ENCODE peak calls at places on chromosomes 4 and X, in six cellular contexts. A, X, N, Y, H and U are unnamed samples. For H3K4me1, the result is how much of the 10 kb centered on the place peaks cover.

GRCh38 chr4:40744218-40744617 is 5.5 kb upstream of the NSUN7 start:
- DNase-seq in N (no peak), X (no peak), Y (no peak), A (no peak), H (no peak), U (no peak)

GRCh38 chrX:74111245-74111644 is 192.7 kb upstream of the ZCCHC13 start:
- DNase-seq in Y (no peak), X (no peak), A (no peak), H (no peak), N (no peak), U (no peak)

GRCh38 chr4:76011700-76012387 is 4.5 kb upstream of the CXCL9 start:
- DNase-seq in X (peak), N (peak), A (peak), H (peak), Y (no peak), U (peak)

GRCh38 chr4:40214038-40214437 is 17.2 kb downstream of the RHOH start:
- DNase-seq in X (no peak), H (no peak), A (no peak), Y (no peak), N (no peak), U (no peak)

GRCh38 chrX:133249659-133250058 is 31.5 kb upstream of the TFDP3 start:
- DNase-seq in X (no peak), H (peak), Y (no peak), A (no peak), N (no peak), U (peak)

GRCh38 chr4:43778187-43778915 is 670.3 kb downstream of the KCTD8 start:
- DNase-seq in A (no peak), Y (no peak), X (no peak), H (no peak), N (no peak), U (no peak)

GRCh38 chrX:136170109-136170800 is 22.9 kb downstream of the FHL1 start:
- DNase-seq in H (no peak), Y (no peak), A (no peak), X (peak), N (no peak), U (peak)

GRCh38 chrX:72676465-72676864 is 37.6 kb downstream of the PHKA1 start:
- DNase-seq in A (no peak), Y (no peak), N (no peak), H (peak), X (no peak), U (no peak)

GRCh38 chr4:113539408-113539807 is 222.1 kb downstream of the CAMK2D start:
- DNase-seq in Y (no peak), N (no peak), A (no peak), X (no peak), H (peak), U (peak)

GRCh38 chrX:125826080-125826479 is 340.0 kb downstream of the DCAF12L2 start:
- DNase-seq in A (no peak), H (no peak), X (no peak), N (no peak), Y (no peak), U (no peak)

GRCh38 chr4:121736735-121737351 is 28.1 kb downstream of the SMIM43 start:
- DNase-seq in H (peak), Y (no peak), N (no peak), X (no peak), A (no peak), U (peak)

GRCh38 chrX:46278591-46278990 is 266.6 kb downstream of the ZNF674 start:
- DNase-seq in X (no peak), A (no peak), Y (no peak), H (no peak), N (no peak), U (no peak)

GRCh38 chrX:68998716-68999115 is 166.5 kb downstream of the PJA1 start:
- DNase-seq in H (peak), X (no peak), N (no peak), Y (no peak), A (no peak), U (no peak)

GRCh38 chr4:12889054-12889453 is 595.1 kb downstream of the RAB28 start:
- DNase-seq in X (no peak), Y (no peak), N (no peak), H (no peak), A (peak), U (no peak)

GRCh38 chr4:6022607-6023288 is 4.5 kb upstream of the C4orf50 start:
- DNase-seq in A (no peak), N (no peak), Y (no peak), X (no peak), H (no peak), U (no peak)

GRCh38 chrX:136867518-136867917 is 13.0 kb downstream of the RBMX start:
- DNase-seq in N (no peak), X (no peak), A (no peak), H (no peak), Y (no peak), U (no peak)

GRCh38 chr4:10102981-10103330 is 13.6 kb downstream of the WDR1 start:
- DNase-seq in H (no peak), A (no peak), N (no peak), X (no peak), Y (no peak), U (no peak)

GRCh38 chrX:53682885-53683555 is 3.5 kb downstream of the HUWE1 start:
- DNase-seq in N (no peak), Y (no peak), H (peak), A (no peak), X (no peak), U (peak)

GRCh38 chrX:57596109-57596870 is 4.5 kb downstream of the ZXDB start:
- DNase-seq in N (no peak), A (no peak), X (no peak), Y (no peak), H (peak), U (no peak)

GRCh38 chr4:70868778-70869177 is 29.1 kb upstream of the GRSF1 start:
- DNase-seq in Y (no peak), H (no peak), N (no peak), A (no peak), X (no peak), U (no peak)

GRCh38 chr4:30714408-30715031 is 5.6 kb upstream of the PCDH7 start:
- DNase-seq in Y (no peak), A (no peak), H (peak), N (no peak), X (peak), U (peak)

GRCh38 chr4:115090483-115091075 is 22.8 kb downstream of the NDST4 start:
- DNase-seq in H (peak), N (no peak), A (no peak), X (no peak), Y (no peak), U (peak)

GRCh38 chr4:91826186-91826585 is 477.6 kb upstream of the GRID2 start:
- DNase-seq in X (no peak), A (no peak), N (no peak), H (peak), Y (no peak), U (peak)

GRCh38 chrX:1222511-1223252 is 10.2 kb upstream of the CRLF2 start:
- DNase-seq in A (no peak), H (peak), N (no peak), X (no peak), Y (no peak), U (peak)

GRCh38 chr4:101014417-101014816 is 332.9 kb downstream of the PPP3CA start:
- DNase-seq in H (no peak), N (no peak), Y (no peak), X (no peak), A (no peak), U (no peak)

GRCh38 chr4:2790583-2791517 is 2.0 kb upstream of the SH3BP2 start:
- DNase-seq in X (peak), A (peak), N (peak), H (no peak), Y (peak), U (no peak)

GRCh38 chr4:2788532-2789103 is 4.3 kb upstream of the SH3BP2 start:
- DNase-seq in Y (peak), N (peak), H (no peak), A (peak), X (peak), U (peak)

GRCh38 chr4:2789351-2789750 is 3.5 kb upstream of the SH3BP2 start:
- DNase-seq in X (no peak), N (no peak), H (no peak), Y (peak), A (no peak), U (no peak)

GRCh38 chr4:2791518-2792395 is 1.1 kb upstream of the SH3BP2 start:
- DNase-seq in A (peak), X (peak), Y (peak), N (peak), H (no peak), U (no peak)

GRCh38 chr4:2789801-2790582 is 2.9 kb upstream of the SH3BP2 start:
- DNase-seq in Y (peak), A (no peak), X (no peak), H (no peak), N (peak), U (no peak)
- H3K4me1 ChIP-seq in Y (half or more), A (under half), X (under half), H (under half), N (half or more), U (under half)

GRCh38 chrX:154354516-154354915 is 19.9 kb downstream of the FLNA start:
- DNase-seq in Y (no peak), H (no peak), X (peak), A (no peak), N (no peak), U (no peak)
- H3K4me1 ChIP-seq in Y (under half), H (under half), X (under half), A (under half), N (under half), U (under half)

DNA sequence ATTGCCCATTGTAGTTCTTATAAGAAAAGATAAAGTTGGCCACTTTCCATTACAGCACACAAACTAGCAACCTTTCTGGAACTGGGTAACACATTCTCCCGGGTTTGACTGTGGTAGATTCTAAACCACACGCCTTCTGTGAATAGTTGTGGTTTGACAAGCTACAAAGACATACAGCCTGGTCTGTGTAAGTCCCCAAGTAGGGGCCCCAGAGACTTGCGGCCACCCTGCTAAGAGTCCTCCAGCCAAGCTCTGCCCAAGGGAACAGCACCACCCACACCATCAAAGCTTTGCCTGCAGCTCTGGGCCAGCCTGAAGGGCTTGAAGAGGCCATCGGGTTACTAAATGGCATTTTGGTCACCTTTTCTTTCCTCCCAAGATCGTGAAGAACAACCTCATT is 203.4 kb downstream of the MAML3 start:
- DNase-seq in N (no peak), X (no peak), H (no peak), Y (peak), A (no peak), U (no peak)
- H3K4me1 ChIP-seq in N (under half), X (under half), H (under half), Y (under half), A (under half), U (under half)

DNA sequence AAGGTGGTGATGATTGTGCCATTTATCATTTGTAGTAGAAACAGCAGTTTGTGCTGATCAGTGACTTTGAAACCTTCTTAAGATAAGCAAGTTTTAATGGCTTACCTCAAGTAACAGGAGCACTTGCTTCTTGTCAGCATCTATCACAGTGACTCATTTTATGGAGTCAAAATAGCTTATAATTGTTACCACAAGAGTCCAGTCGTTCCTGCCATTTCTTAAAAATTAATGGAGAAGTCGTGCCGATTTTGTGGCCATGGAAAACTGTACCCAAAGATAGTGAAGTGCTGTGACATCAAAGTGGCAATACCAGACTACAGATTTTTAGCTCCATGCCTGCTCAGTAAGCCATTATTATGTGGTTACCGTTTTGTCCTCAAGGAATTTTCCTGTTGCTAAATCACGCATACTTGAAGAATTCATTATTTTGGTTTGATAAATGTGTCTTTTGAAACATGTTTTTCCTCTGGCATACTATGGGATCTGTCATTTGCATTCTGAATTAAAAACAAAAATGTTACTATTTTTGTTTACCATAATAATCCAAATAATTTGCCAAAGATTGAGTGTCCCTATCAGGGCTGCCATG is 129.9 kb downstream of the CBR4 start:
- DNase-seq in H (peak), N (no peak), X (no peak), Y (no peak), A (no peak), U (peak)
- H3K4me1 ChIP-seq in H (under half), N (half or more), X (under half), Y (half or more), A (under half), U (half or more)

DNA sequence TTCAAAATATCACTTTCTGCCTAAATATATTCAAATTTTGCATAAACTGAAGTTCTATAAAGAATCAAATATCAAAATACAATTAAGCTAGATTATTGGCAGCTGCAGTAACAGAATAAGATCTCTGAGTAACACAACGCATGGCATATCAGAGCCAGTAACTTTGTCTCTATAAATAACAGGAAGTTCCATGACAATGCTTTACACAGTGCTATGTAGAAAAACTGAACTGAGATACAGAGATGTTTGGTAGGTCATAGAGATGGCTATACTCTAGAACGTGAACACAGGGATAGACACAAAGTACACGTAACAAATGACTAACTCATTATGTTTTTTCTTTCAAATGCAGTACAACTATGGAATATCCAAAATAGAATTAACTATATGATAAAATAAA is 18.2 kb downstream of the UBE2D3 start:
- DNase-seq in N (no peak), Y (no peak), X (no peak), A (no peak), H (no peak), U (no peak)
- H3K4me1 ChIP-seq in N (half or more), Y (half or more), X (under half), A (under half), H (under half), U (half or more)

DNA sequence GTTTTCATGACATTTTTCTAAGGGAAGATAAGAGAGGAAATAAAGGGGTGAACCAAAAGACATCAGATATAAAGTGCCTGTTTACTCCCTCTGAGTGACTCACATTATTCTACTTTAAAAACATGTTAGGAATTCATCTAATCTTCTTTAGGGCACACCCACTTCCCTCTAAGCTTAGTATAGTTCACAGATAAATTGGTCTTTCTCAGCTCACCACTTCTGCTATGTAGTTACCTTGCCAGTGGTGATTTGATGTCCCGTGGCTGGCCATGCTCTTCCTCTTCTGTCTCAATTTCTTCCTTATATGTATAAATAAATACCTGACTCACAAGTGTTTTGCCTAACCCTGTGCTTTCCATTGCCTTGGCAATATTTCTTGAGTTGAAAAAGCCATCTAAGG is 96.8 kb downstream of the PDLIM5 start:
- DNase-seq in N (no peak), H (peak), A (no peak), Y (no peak), X (peak), U (peak)
- H3K4me1 ChIP-seq in N (half or more), H (half or more), A (under half), Y (under half), X (under half), U (under half)

DNA sequence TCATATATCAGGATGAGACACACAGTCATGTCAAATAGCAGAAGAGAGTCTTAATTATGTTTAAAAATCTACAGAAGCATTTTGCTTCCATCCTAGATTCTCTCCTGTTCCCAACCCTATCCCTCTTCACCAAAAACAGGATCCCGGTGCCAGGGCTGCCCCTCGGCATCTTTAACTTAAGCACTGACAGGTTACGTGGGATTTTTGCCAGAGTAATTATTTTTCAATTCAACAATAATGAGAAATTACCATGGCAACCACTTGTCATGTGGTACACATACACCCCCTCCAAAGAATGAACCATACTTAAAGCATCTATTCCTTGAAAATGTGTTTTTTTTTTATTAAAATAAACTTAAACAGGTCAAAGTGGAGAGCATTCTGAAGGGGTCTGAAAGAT is 130.6 kb downstream of the LDB2 start:
- DNase-seq in A (no peak), Y (no peak), N (no peak), H (no peak), X (no peak), U (no peak)
- H3K4me1 ChIP-seq in A (under half), Y (under half), N (under half), H (under half), X (under half), U (under half)

GRCh38 chr4:7649741-7650531 is 215.2 kb upstream of the PSAPL1 start:
- DNase-seq in N (no peak), X (no peak), H (peak), A (peak), Y (peak), U (peak)

GRCh38 chr4:7651461-7651921 is 216.8 kb upstream of the PSAPL1 start:
- DNase-seq in N (no peak), Y (peak), H (no peak), A (no peak), X (peak), U (no peak)

GRCh38 chr4:7649411-7649740 is 214.6 kb upstream of the PSAPL1 start:
- DNase-seq in A (no peak), X (no peak), H (no peak), N (no peak), Y (peak), U (no peak)

GRCh38 chr4:7652006-7652405 is 217.3 kb upstream of the PSAPL1 start:
- DNase-seq in H (no peak), A (no peak), N (no peak), Y (peak), X (no peak), U (no peak)

GRCh38 chr4:7650606-7651400 is 216.1 kb upstream of the PSAPL1 start:
- DNase-seq in A (peak), X (no peak), N (no peak), H (peak), Y (peak), U (no peak)
- H3K4me1 ChIP-seq in A (under half), X (under half), N (under half), H (under half), Y (under half), U (under half)

GRCh38 chr4:24513718-24514117 is 70.6 kb downstream of the DHX15 start:
- DNase-seq in Y (no peak), X (no peak), N (no peak), H (no peak), A (no peak), U (no peak)

GRCh38 chr4:24511371-24512063 is 72.8 kb downstream of the DHX15 start:
- DNase-seq in H (no peak), N (no peak), A (no peak), Y (no peak), X (no peak), U (peak)

GRCh38 chr4:24507439-24507838 is 76.9 kb downstream of the DHX15 start:
- DNase-seq in N (no peak), H (no peak), Y (no peak), X (no peak), A (no peak), U (no peak)

GRCh38 chr4:24508541-24508940 is 75.8 kb downstream of the DHX15 start:
- DNase-seq in H (no peak), X (no peak), N (no peak), A (no peak), Y (no peak), U (no peak)

GRCh38 chr4:24510091-24510490 is 74.3 kb downstream of the DHX15 start:
- DNase-seq in H (no peak), N (no peak), X (no peak), Y (no peak), A (no peak), U (no peak)
- H3K4me1 ChIP-seq in H (under half), N (under half), X (under half), Y (under half), A (under half), U (under half)

GRCh38 chr4:147289181-147289580 is 191.7 kb upstream of the EDNRA start:
- DNase-seq in N (no peak), H (no peak), Y (no peak), X (no peak), A (no peak), U (no peak)

GRCh38 chr4:147285751-147286150 is 195.1 kb upstream of the EDNRA start:
- DNase-seq in Y (no peak), H (no peak), A (no peak), N (no peak), X (no peak), U (no peak)

GRCh38 chr4:147286846-147287587 is 193.9 kb upstream of the EDNRA start:
- DNase-seq in X (no peak), Y (no peak), N (no peak), H (no peak), A (no peak), U (no peak)

GRCh38 chr4:147287588-147287890 is 193.4 kb upstream of the EDNRA start:
- DNase-seq in N (no peak), Y (no peak), H (no peak), X (no peak), A (no peak), U (no peak)

DNA sequence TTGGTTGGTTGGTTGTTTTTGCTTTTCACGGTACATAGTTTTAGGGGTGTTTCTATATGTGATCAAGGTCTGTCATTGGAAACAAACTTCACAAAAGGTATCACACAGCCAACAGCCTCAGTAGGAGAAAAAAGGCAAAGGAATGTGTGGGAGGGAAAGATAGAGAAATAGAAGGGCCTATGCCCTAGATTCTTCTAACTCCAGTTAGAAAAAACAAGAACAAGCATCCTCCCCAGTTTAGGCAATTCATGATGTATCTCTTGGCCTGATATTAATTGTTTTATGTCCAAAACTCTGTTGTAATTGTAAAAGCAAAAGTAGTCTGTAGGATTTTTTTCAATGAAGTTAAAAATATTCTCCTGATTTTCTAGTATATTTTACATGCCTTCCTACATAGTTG is 192.4 kb upstream of the EDNRA start:
- DNase-seq in H (no peak), Y (no peak), N (no peak), A (no peak), X (no peak), U (no peak)
- H3K4me1 ChIP-seq in H (under half), Y (under half), N (under half), A (under half), X (under half), U (under half)